ENCODE peak calls at places on chromosomes 6 and 20, in six cellular contexts. One of them, this sample, is unnamed.

GRCh38 chr6:12884983-12885382 is 168.4 kb downstream of the PHACTR1 start:
- DNase-seq in neural crest cell: no peak
- DNase-seq in effector memory CD8-positive, alpha-beta T cell: no peak
- DNase-seq in spleen: no peak
- DNase-seq in HT1080: no peak
- DNase-seq in GDM1: no peak
- DNase-seq in this sample: no peak

GRCh38 chr6:50927816-50928215 is 109.1 kb downstream of the TFAP2B start:
- DNase-seq in GDM1: no peak
- DNase-seq in neural crest cell: no peak
- DNase-seq in HT1080: peak
- DNase-seq in spleen: no peak
- DNase-seq in effector memory CD8-positive, alpha-beta T cell: no peak
- DNase-seq in this sample: no peak

GRCh38 chr6:71139249-71139648 is 149.4 kb upstream of the OGFRL1 start:
- DNase-seq in effector memory CD8-positive, alpha-beta T cell: no peak
- DNase-seq in spleen: no peak
- DNase-seq in HT1080: peak
- DNase-seq in neural crest cell: no peak
- DNase-seq in GDM1: peak
- DNase-seq in this sample: no peak

GRCh38 chr6:46949662-46950280 is 28.0 kb upstream of the ADGRF5 start:
- DNase-seq in effector memory CD8-positive, alpha-beta T cell: no peak
- DNase-seq in spleen: no peak
- DNase-seq in neural crest cell: no peak
- DNase-seq in HT1080: no peak
- DNase-seq in GDM1: no peak
- DNase-seq in this sample: peak

GRCh38 chr6:168546173-168546572 is 105.2 kb downstream of the SMOC2 start:
- DNase-seq in neural crest cell: no peak
- DNase-seq in GDM1: no peak
- DNase-seq in spleen: no peak
- DNase-seq in HT1080: no peak
- DNase-seq in effector memory CD8-positive, alpha-beta T cell: no peak
- DNase-seq in this sample: no peak

GRCh38 chr6:120214097-120214496 is 864.5 kb upstream of the MAN1A1 start:
- DNase-seq in neural crest cell: no peak
- DNase-seq in effector memory CD8-positive, alpha-beta T cell: no peak
- DNase-seq in HT1080: no peak
- DNase-seq in GDM1: no peak
- DNase-seq in spleen: no peak
- DNase-seq in this sample: no peak

GRCh38 chr6:9126845-9127560 is 691.7 kb upstream of the SLC35B3 start:
- DNase-seq in effector memory CD8-positive, alpha-beta T cell: no peak
- DNase-seq in GDM1: no peak
- DNase-seq in neural crest cell: no peak
- DNase-seq in HT1080: peak
- DNase-seq in spleen: no peak
- DNase-seq in this sample: no peak

GRCh38 chr6:170063431-170063830 is 227.4 kb downstream of the DLL1 start:
- DNase-seq in neural crest cell: no peak
- DNase-seq in spleen: peak
- DNase-seq in GDM1: no peak
- DNase-seq in HT1080: no peak
- DNase-seq in effector memory CD8-positive, alpha-beta T cell: no peak
- DNase-seq in this sample: peak

GRCh38 chr6:27188885-27189418 is 58.5 kb upstream of the PRSS16 start:
- DNase-seq in GDM1: peak
- DNase-seq in neural crest cell: peak
- DNase-seq in spleen: no peak
- DNase-seq in HT1080: peak
- DNase-seq in effector memory CD8-positive, alpha-beta T cell: peak
- DNase-seq in this sample: peak

GRCh38 chr6:147201885-147202515 is 2.2 kb upstream of the STXBP5 start:
- DNase-seq in spleen: no peak
- DNase-seq in HT1080: peak
- DNase-seq in effector memory CD8-positive, alpha-beta T cell: no peak
- DNase-seq in GDM1: peak
- DNase-seq in neural crest cell: no peak
- DNase-seq in this sample: peak

GRCh38 chr6:29651413-29652197 is 5.3 kb upstream of the MOG start:
- DNase-seq in neural crest cell: no peak
- DNase-seq in effector memory CD8-positive, alpha-beta T cell: no peak
- DNase-seq in HT1080: no peak
- DNase-seq in spleen: no peak
- DNase-seq in GDM1: peak
- DNase-seq in this sample: no peak

GRCh38 chr20:21100590-21101452 is 5.3 kb downstream of the LINC00237 start:
- DNase-seq in HT1080: no peak
- DNase-seq in neural crest cell: peak
- DNase-seq in GDM1: no peak
- DNase-seq in effector memory CD8-positive, alpha-beta T cell: no peak
- DNase-seq in spleen: peak
- DNase-seq in this sample: no peak

GRCh38 chr6:75602164-75602896 is 650 bp downstream of the SENP6 start:
- DNase-seq in effector memory CD8-positive, alpha-beta T cell: peak
- DNase-seq in spleen: peak
- DNase-seq in neural crest cell: peak
- DNase-seq in HT1080: peak
- DNase-seq in GDM1: peak
- DNase-seq in this sample: peak

GRCh38 chr6:37698264-37699137 is 818 bp upstream of the MDGA1 start:
- DNase-seq in effector memory CD8-positive, alpha-beta T cell: peak
- DNase-seq in HT1080: no peak
- DNase-seq in GDM1: no peak
- DNase-seq in neural crest cell: peak
- DNase-seq in spleen: peak
- DNase-seq in this sample: peak

GRCh38 chr6:113564401-113565161 is 292.6 kb upstream of the MARCKS start:
- DNase-seq in effector memory CD8-positive, alpha-beta T cell: no peak
- DNase-seq in spleen: peak
- DNase-seq in GDM1: no peak
- DNase-seq in HT1080: no peak
- DNase-seq in neural crest cell: peak
- DNase-seq in this sample: peak

GRCh38 chr20:46040902-46041535 is 12.0 kb downstream of the SLC12A5 start:
- DNase-seq in spleen: no peak
- DNase-seq in GDM1: no peak
- DNase-seq in effector memory CD8-positive, alpha-beta T cell: peak
- DNase-seq in neural crest cell: peak
- DNase-seq in HT1080: peak
- DNase-seq in this sample: no peak

GRCh38 chr20:21396045-21396893 is 1.1 kb downstream of the NKX2-4 start:
- DNase-seq in GDM1: no peak
- DNase-seq in HT1080: no peak
- DNase-seq in spleen: no peak
- DNase-seq in effector memory CD8-positive, alpha-beta T cell: no peak
- DNase-seq in neural crest cell: no peak
- DNase-seq in this sample: no peak

This sample was measured in Peyer's patch.